ENCODE peak calls at places on chromosomes 11 and 22, in six cellular contexts. B is astrocyte of the spinal cord, Z is ovary, X is left ventricle myocardium inferior, S is cardiac muscle cell, F is nephron progenitor cell. U is an unnamed sample.

GRCh38 chr11:9367551-9367950 is 16.9 kb upstream of the IPO7 start:
- DNase-seq in F (no peak), X (no peak), Z (no peak), B (no peak), S (peak; percentile 60), U (no peak)

GRCh38 chr11:23143031-23143430 is 282.8 kb upstream of the CCDC179 start:
- DNase-seq in S (no peak), Z (no peak), B (peak; percentile 1), X (no peak), F (no peak), U (no peak)

GRCh38 chr11:132024587-132025295 is 654.3 kb downstream of the NTM start:
- DNase-seq in Z (no peak), S (peak; percentile 34), X (no peak), B (peak; percentile 79), F (no peak), U (no peak)

GRCh38 chr11:108241370-108242037 is 18.6 kb downstream of the ATM start:
- DNase-seq in F (no peak), Z (no peak), S (no peak), X (no peak), B (no peak), U (no peak)

GRCh38 chr22:22720724-22721261 is 76.4 kb downstream of the GGTLC2 start:
- DNase-seq in Z (no peak), S (peak; percentile 15), X (no peak), F (no peak), B (no peak), U (no peak)

GRCh38 chr22:44523981-44524759 is 26.1 kb upstream of the RTL6 start:
- DNase-seq in B (peak; percentile 61), F (no peak), S (peak; percentile 98), Z (peak; percentile 71), X (peak; percentile 47), U (peak; percentile 54)

GRCh38 chr11:45899448-45900174 is 7.5 kb downstream of the FREY1 start:
- DNase-seq in F (peak; percentile 92), X (peak; percentile 81), S (peak; percentile 87), Z (peak; percentile 87), B (peak; percentile 93), U (peak; percentile 63)

GRCh38 chr22:17191163-17191562 is 28.1 kb downstream of the ADA2 start:
- DNase-seq in F (no peak), Z (no peak), X (no peak), S (peak; percentile 36), B (peak; percentile 44), U (peak; percentile 44)

GRCh38 chr11:2587976-2588748 is 111.6 kb downstream of the KCNQ1OT1 start:
- DNase-seq in S (no peak), B (no peak), Z (no peak), F (no peak), X (peak; percentile 10), U (no peak)

GRCh38 chr11:3615998-3616397 is 25.8 kb downstream of the ART5 start:
- DNase-seq in S (no peak), B (no peak), X (no peak), F (no peak), Z (no peak), U (no peak)

GRCh38 chr11:75272821-75273301 is 32.3 kb downstream of the TPBGL start:
- DNase-seq in S (no peak), Z (no peak), X (no peak), F (no peak), B (no peak), U (no peak)

GRCh38 chr22:25950101-25950500 is 208.1 kb downstream of the MYO18B start:
- DNase-seq in B (no peak), X (no peak), F (no peak), S (no peak), Z (no peak), U (no peak)

GRCh38 chr22:44025171-44026065 is 1.3 kb downstream of the PARVB start:
- DNase-seq in Z (no peak), B (no peak), S (no peak), X (peak; percentile 64), F (no peak), U (no peak)

GRCh38 chr22:36467042-36467810 is 14.2 kb downstream of the TXN2 start:
- DNase-seq in S (peak; percentile 91), B (peak; percentile 88), Z (no peak), F (no peak), X (peak; percentile 77), U (no peak)

GRCh38 chr11:44506375-44507016 is 59.0 kb upstream of the CD82 start:
- DNase-seq in B (no peak), X (no peak), F (no peak), S (no peak), Z (no peak), U (no peak)

GRCh38 chr11:85718991-85719807 is 33.2 kb upstream of the CCDC89 start:
- DNase-seq in F (peak; percentile 21), Z (peak; percentile 20), B (peak; percentile 98), S (peak; percentile 92), X (peak; percentile 30), U (peak; percentile 86)

GRCh38 chr11:121082670-121083069 is 18.4 kb upstream of the TECTA start:
- DNase-seq in F (peak; percentile 74), Z (no peak), B (no peak), X (no peak), S (peak; percentile 12), U (no peak)

GRCh38 chr22:26751217-26751616 is 93.8 kb downstream of the MIAT start:
- DNase-seq in F (peak; percentile 69), Z (no peak), S (peak; percentile 61), B (peak; percentile 22), X (no peak), U (no peak)

GRCh38 chr11:102306817-102307814 is 10.2 kb upstream of the BIRC3 start:
- DNase-seq in X (no peak), S (no peak), Z (no peak), B (no peak), F (no peak), U (no peak)

GRCh38 chr11:131841028-131841427 is 470.6 kb downstream of the NTM start:
- DNase-seq in Z (no peak), X (no peak), S (no peak), F (no peak), B (no peak), U (no peak)

GRCh38 chr11:119236891-119237290 is 30.8 kb downstream of the CBL start:
- DNase-seq in B (no peak), Z (no peak), S (no peak), X (no peak), F (no peak), U (no peak)

GRCh38 chr11:110176366-110177056 is 83.3 kb downstream of the ZC3H12C start:
- DNase-seq in Z (no peak), F (no peak), B (peak; percentile 17), S (peak; percentile 80), X (no peak), U (no peak)

GRCh38 chr11:134393638-134394037 is 18.4 kb downstream of the B3GAT1 start:
- DNase-seq in Z (no peak), X (no peak), F (peak; percentile 44), B (no peak), S (no peak), U (no peak)

GRCh38 chr11:84019576-84020194 is 733.5 kb upstream of the CCDC90B start:
- DNase-seq in X (no peak), B (peak; percentile 74), S (peak; percentile 51), F (no peak), Z (no peak), U (no peak)

GRCh38 chr11:134660416-134660815 is 248.4 kb upstream of the B3GAT1 start:
- DNase-seq in F (no peak), B (no peak), Z (no peak), X (no peak), S (no peak), U (no peak)

DNA sequence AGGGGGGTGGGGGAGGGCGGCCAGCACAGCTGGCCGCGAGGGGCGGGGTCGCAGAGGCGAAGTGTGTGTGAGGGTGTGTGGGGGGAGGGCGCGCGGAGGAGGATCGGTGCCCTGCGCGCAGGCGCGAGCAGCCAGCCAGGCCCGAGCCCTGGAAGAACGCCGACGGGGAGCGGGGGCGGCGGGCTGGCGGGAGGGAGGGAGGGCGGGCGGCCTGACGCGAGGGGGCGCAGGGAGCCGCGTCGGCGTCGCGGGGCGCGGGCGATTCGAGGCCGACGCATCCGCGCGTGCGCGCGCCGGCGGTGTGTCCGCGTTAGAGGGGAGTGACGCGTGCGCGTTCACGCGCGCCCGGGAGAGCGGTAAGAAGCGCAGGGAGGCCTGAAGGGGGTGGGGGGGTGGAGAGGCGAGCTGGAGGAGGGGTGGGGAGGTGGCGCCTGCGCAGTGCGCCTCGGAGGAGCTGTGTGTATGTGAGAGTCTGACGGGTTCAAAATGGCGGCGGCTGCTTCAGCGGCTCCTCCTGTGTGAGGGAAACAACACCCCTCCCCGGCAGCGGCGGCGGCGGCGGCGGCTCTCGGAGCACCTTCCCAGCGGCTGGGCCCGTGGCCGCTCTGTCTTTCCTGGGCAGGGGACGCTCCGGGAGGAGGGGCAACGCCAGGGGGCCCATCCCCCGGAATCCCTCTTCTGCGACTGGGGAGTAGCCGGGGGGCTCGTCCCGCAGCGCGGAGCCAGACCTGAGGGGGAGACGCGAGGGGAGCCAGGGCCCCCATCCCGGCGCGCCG is at the start of gene KDM2A:
- DNase-seq in B (peak; percentile 99), Z (peak; percentile 99), S (peak; percentile 100), X (peak; percentile 99), F (peak; percentile 99), U (peak; percentile 98)
- TF ChIP-seq CTCF in B (no peak), Z (no peak), S (no peak), X (peak; percentile 42), F (no peak), U (no peak)

DNA sequence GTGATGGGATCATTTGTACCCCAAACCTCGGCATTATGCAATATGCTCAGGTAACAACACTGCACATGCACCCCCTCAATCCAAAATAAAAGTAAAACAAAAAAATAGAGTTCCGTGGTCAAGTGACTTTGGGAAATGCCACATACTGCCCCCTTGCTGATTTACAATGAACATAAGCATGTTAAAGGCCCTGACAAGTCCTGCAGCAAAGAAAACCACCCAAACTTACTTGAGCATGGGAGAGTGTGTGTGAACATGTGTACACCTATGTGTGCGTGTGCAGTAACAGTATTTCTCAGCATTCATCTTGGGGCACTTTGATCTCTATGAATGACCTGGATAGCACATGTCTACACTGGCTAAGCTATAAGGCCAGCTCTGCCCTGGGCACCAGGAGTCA is 15.8 kb upstream of the IGSF22 start:
- DNase-seq in B (no peak), F (no peak), X (no peak), S (no peak), Z (no peak), U (no peak)
- TF ChIP-seq CTCF in B (no peak), F (no peak), X (no peak), S (no peak), Z (no peak), U (no peak)

GRCh38 chr22:33438273-33438672 is 380.1 kb upstream of the SYN3 start:
- DNase-seq in S (peak; percentile 69), X (no peak), B (peak; percentile 67), Z (no peak), F (no peak), U (peak; percentile 37)
- TF ChIP-seq CTCF in S (no peak), X (no peak), B (no peak), Z (no peak), F (no peak), U (no peak)

GRCh38 chr11:79440451-79441158 is at the start of gene TENM4:
- DNase-seq in X (peak; percentile 59), S (peak; percentile 73), B (peak; percentile 90), F (peak; percentile 78), Z (peak; percentile 89), U (peak; percentile 43)
- TF ChIP-seq CTCF in X (peak; percentile 30), S (no peak), B (peak; percentile 36), F (peak; percentile 38), Z (peak; percentile 57), U (no peak)

GRCh38 chr11:82900277-82901164 is at the start of gene PRCP:
- DNase-seq in X (peak; percentile 92), S (peak; percentile 92), F (peak; percentile 92), B (peak; percentile 87), Z (peak; percentile 88), U (peak; percentile 71)
- TF ChIP-seq CTCF in X (peak; percentile 24), S (no peak), F (no peak), B (peak; percentile 7), Z (no peak), U (no peak)